ENCODE peak calls at places on chromosomes 13 and 19, in four cellular contexts. X, K, R and N are unnamed samples.

GRCh38 chr13:33691980-33692379 is 126.0 kb upstream of the RFC3 start:
- DNase-seq in X (no peak), K (no peak), R (no peak), N (no peak)

GRCh38 chr13:97434417-97435296 is 688 bp downstream of the RAP2A start:
- DNase-seq in X (peak), K (peak), R (peak), N (peak)

GRCh38 chr13:43377955-43378354 is 354.6 kb downstream of the DNAJC15 start:
- DNase-seq in X (peak), K (no peak), R (no peak), N (no peak)

GRCh38 chr13:23378009-23378632 is 55.4 kb downstream of the SACS start:
- DNase-seq in X (peak), K (peak), R (no peak), N (no peak)

GRCh38 chr13:100721885-100722512 is 47.4 kb upstream of the TMTC4 start:
- DNase-seq in X (peak), K (peak), R (peak), N (peak)

GRCh38 chr19:49442354-49442753 is 1.0 kb upstream of the SLC17A7 start:
- DNase-seq in X (no peak), K (no peak), R (no peak), N (no peak)

GRCh38 chr13:75704194-75704941 is 68.2 kb downstream of the LMO7 start:
- DNase-seq in X (peak), K (no peak), R (no peak), N (no peak)

GRCh38 chr13:37427843-37428494 is 170.6 kb downstream of the POSTN start:
- DNase-seq in X (no peak), K (peak), R (no peak), N (no peak)

GRCh38 chr13:107421028-107421427 is 794.3 kb downstream of the LIG4 start:
- DNase-seq in X (peak), K (no peak), R (no peak), N (no peak)
- H4K5ac ChIP-seq in X (no peak), K (no peak), R (no peak), N (no peak)

GRCh38 chr13:109226631-109227030 is 559.8 kb downstream of the IRS2 start:
- DNase-seq in X (no peak), K (no peak), R (no peak), N (no peak)
- H2BK120ac ChIP-seq in X (no peak), K (no peak), R (no peak), N (no peak)

GRCh38 chr19:27618006-27618405 is 1594.9 kb downstream of the UQCRFS1 start:
- DNase-seq in X (no peak), K (no peak), R (no peak), N (no peak)
- H4K5ac ChIP-seq in X (no peak), K (no peak), R (no peak), N (no peak)

DNA sequence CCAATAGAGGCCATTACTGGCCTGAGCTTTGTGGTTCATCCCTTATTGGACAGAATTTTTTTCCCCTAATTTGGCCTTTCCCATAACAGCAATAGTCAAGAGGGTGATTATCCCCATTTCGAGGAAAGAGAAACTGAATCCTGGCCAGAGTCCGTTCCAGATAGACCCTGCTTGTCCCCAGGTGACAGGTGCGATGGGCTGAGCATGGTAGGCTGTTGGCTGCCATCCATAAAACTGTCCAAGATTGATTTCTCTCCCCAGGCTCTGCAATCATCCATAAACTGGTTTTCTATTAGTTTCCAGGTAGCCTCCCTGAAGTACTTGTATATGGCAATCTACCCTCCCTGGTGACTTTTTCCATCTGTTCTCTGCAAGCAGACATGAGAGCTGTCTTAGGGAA is 25.4 kb downstream of the SERP2 start:
- DNase-seq in X (no peak), K (no peak), R (no peak), N (no peak)
- H2BK120ac ChIP-seq in X (no peak), K (no peak), R (no peak), N (no peak)

DNA sequence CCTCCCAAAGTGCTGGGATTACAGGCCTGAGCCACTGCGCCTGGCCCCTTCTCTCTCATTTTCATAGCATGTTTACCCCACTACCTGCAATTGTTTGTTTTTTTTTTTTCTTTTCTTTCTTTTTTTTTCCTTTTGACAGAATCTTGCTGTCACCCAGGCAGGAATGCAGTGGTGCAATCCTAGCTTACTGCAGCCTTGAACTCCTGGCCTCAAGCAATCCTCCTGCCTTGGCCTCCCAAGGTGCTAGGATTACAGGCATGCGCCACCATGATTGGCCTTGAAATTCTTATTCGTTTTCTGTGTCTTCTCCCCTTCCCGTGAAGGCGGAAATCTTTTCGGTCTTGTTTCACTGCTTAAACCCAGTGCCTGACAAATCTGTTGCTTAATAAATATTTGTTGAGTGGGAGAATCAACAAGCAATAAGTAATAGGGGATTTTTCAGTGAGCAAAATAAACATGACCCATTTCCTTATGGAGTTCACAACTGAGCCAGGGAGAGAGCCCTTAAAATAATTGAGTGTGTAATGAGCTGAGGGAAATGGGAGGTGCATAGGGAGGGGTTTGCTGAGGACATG is 1.8 kb upstream of the INSR start:
- DNase-seq in X (no peak), K (no peak), R (no peak), N (no peak)
- H4K5ac ChIP-seq in X (no peak), K (no peak), R (no peak), N (no peak)

GRCh38 chr13:47869780-47870179 is 131.3 kb downstream of the SUCLA2 start:
- DNase-seq in X (no peak), K (no peak), R (no peak), N (no peak)
- H2BK120ac ChIP-seq in X (no peak), K (no peak), R (no peak), N (no peak)

GRCh38 chr13:59126474-59126873 is 1037.3 kb downstream of the DIAPH3 start:
- DNase-seq in X (no peak), K (no peak), R (no peak), N (no peak)

GRCh38 chr13:59119475-59119874 is 1044.3 kb downstream of the DIAPH3 start:
- DNase-seq in X (no peak), K (no peak), R (no peak), N (no peak)

GRCh38 chr13:59120297-59120843 is 1043.4 kb downstream of the DIAPH3 start:
- DNase-seq in X (peak), K (no peak), R (no peak), N (no peak)

DNA sequence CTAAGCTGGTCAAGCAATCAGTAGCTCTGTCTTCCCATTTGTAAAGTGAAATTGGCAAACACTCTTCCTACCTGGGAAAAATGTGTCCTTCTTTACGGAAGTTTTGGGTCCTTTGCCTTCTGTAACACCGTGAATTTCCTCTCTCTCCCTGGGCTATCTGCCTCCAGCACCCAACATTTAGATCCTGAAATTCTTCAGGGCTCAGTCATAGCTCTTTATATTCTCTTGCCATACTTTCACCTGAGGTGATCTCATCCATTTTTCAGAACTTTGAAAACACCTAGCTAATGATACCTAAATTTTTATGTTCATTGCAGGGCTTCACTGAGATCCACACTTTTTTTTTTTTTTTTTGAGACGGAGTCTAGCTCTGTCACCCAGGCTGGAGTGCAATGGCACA is 1042.2 kb downstream of the DIAPH3 start:
- DNase-seq in X (no peak), K (peak), R (no peak), N (no peak)
- H4K5ac ChIP-seq in X (peak), K (no peak), R (no peak), N (no peak)